ENCODE peak calls at places on chromosome 3, in five cellular contexts. O is K562, P is ELF-1, B is left ventricle myocardium inferior, T is spleen. W is an unnamed sample.

GRCh38 chr3:99131876-99132275 is 230.4 kb upstream of the DCBLD2 start:
- DNase-seq in O (no peak), B (no peak), P (no peak), T (no peak), W (no peak)

GRCh38 chr3:130760922-130761321 is 14.3 kb upstream of the PIK3R4 start:
- DNase-seq in T (no peak), P (no peak), B (no peak), O (no peak), W (no peak)

GRCh38 chr3:53554559-53555511 is 60.4 kb downstream of the CACNA1D start:
- DNase-seq in B (no peak), P (no peak), T (no peak), O (no peak), W (no peak)

GRCh38 chr3:81419196-81419595 is 342.2 kb downstream of the GBE1 start:
- DNase-seq in O (no peak), P (no peak), B (no peak), T (no peak), W (peak; percentile 20)

GRCh38 chr3:54213910-54214309 is 91.6 kb downstream of the CACNA2D3 start:
- DNase-seq in P (no peak), B (no peak), O (no peak), T (no peak), W (no peak)

GRCh38 chr3:29215948-29216347 is 64.9 kb upstream of the RBMS3 start:
- DNase-seq in O (no peak), B (no peak), P (no peak), T (no peak), W (no peak)

GRCh38 chr3:57026918-57027317 is 33.5 kb upstream of the SPATA12 start:
- DNase-seq in T (no peak), P (no peak), B (no peak), O (no peak), W (no peak)

GRCh38 chr3:52897130-52898109 is at the start of gene STIMATE:
- DNase-seq in B (peak; percentile 91), T (peak; percentile 98), O (peak; percentile 95), P (peak; percentile 86), W (peak; percentile 100)

GRCh38 chr3:150371741-150372254 is 36.3 kb upstream of the TSC22D2 start:
- DNase-seq in O (peak; percentile 25), B (no peak), T (no peak), P (peak; percentile 42), W (peak; percentile 40)

GRCh38 chr3:77248420-77248819 is 208.5 kb downstream of the ROBO2 start:
- DNase-seq in B (no peak), P (no peak), O (no peak), T (no peak), W (no peak)

GRCh38 chr3:32239638-32240550 is 1.4 kb downstream of the CMTM8 start:
- DNase-seq in P (peak; percentile 18), T (no peak), O (peak; percentile 60), B (no peak), W (peak; percentile 50)

GRCh38 chr3:171959532-171960044 is 79.8 kb upstream of the FNDC3B start:
- DNase-seq in T (no peak), P (peak; percentile 54), B (no peak), O (no peak), W (no peak)

GRCh38 chr3:25386686-25387271 is 41.3 kb upstream of the RARB start:
- DNase-seq in P (no peak), O (no peak), B (no peak), T (no peak), W (no peak)

GRCh38 chr3:50125541-50126286 is 29.4 kb upstream of the SEMA3F start:
- DNase-seq in O (no peak), B (peak; percentile 4), P (no peak), T (peak; percentile 35), W (no peak)

GRCh38 chr3:12317914-12318313 is 29.0 kb downstream of the PPARG start:
- DNase-seq in T (no peak), B (no peak), O (no peak), P (no peak), W (no peak)

GRCh38 chr3:107446706-107447105 is 69.5 kb downstream of the CCDC54 start:
- DNase-seq in T (no peak), P (no peak), O (no peak), B (no peak), W (no peak)

GRCh38 chr3:107579372-107579771 is 56.6 kb downstream of the BBX start:
- DNase-seq in O (no peak), T (no peak), P (peak; percentile 46), B (no peak), W (no peak)

GRCh38 chr3:195870442-195870841 is 37.9 kb downstream of the TNK2 start:
- DNase-seq in T (no peak), O (no peak), B (no peak), P (no peak), W (no peak)

GRCh38 chr3:5136619-5137429 is 14.7 kb downstream of the ARL8B start:
- DNase-seq in T (no peak), O (no peak), P (no peak), B (no peak), W (peak; percentile 35)

GRCh38 chr3:126104742-126105605 is 21.1 kb upstream of the SLC41A3 start:
- DNase-seq in B (no peak), O (no peak), T (peak; percentile 68), P (no peak), W (peak; percentile 3)

GRCh38 chr3:133474251-133474801 is 74.5 kb downstream of the BFSP2 start:
- DNase-seq in P (no peak), O (no peak), B (peak; percentile 72), T (no peak), W (no peak)

GRCh38 chr3:51729005-51729633 is 22.3 kb downstream of the GRM2 start:
- DNase-seq in P (no peak), O (no peak), T (no peak), B (no peak), W (no peak)

GRCh38 chr3:128488995-128489859 is 3.8 kb downstream of the GATA2 start:
- DNase-seq in T (peak; percentile 79), O (peak; percentile 54), P (peak; percentile 77), B (peak; percentile 57), W (peak; percentile 64)

GRCh38 chr3:61872077-61872706 is 310.8 kb downstream of the PTPRG start:
- DNase-seq in T (no peak), P (peak; percentile 18), B (no peak), O (no peak), W (no peak)

GRCh38 chr3:110815008-110815583 is 256.5 kb upstream of the NECTIN3 start:
- DNase-seq in T (no peak), B (no peak), O (no peak), P (no peak), W (no peak)

GRCh38 chr3:172106989-172107388 is 67.6 kb downstream of the FNDC3B start:
- DNase-seq in O (peak; percentile 24), P (no peak), T (peak; percentile 79), B (no peak), W (no peak)

GRCh38 chr3:177646749-177647148 is 449.5 kb upstream of the TBL1XR1 start:
- DNase-seq in P (no peak), O (no peak), B (no peak), T (no peak), W (no peak)

GRCh38 chr3:120602682-120603081 is 6.5 kb downstream of the NDUFB4 start:
- DNase-seq in T (no peak), B (no peak), P (no peak), O (no peak), W (no peak)

GRCh38 chr3:42129014-42129953 is 38.1 kb downstream of the TRAK1 start:
- DNase-seq in P (no peak), T (no peak), O (no peak), B (no peak), W (no peak)

GRCh38 chr3:12870942-12871341 is 29.6 kb upstream of the RPL32 start:
- DNase-seq in B (peak; percentile 36), O (no peak), T (peak; percentile 88), P (no peak), W (no peak)

GRCh38 chr3:134775831-134776230 is 19.2 kb upstream of the EPHB1 start:
- DNase-seq in P (no peak), B (no peak), O (no peak), T (no peak), W (no peak)

GRCh38 chr3:169044341-169045113 is 619.0 kb downstream of the MECOM start:
- DNase-seq in O (no peak), B (no peak), P (no peak), T (no peak), W (no peak)

GRCh38 chr3:96267577-96267976 is 546.8 kb upstream of the EPHA6 start:
- DNase-seq in B (no peak), T (no peak), P (no peak), O (no peak), W (no peak)

GRCh38 chr3:155790272-155790918 is 15.7 kb downstream of the C3orf33 start:
- DNase-seq in O (no peak), P (no peak), T (no peak), B (no peak), W (no peak)

GRCh38 chr3:194134231-194134756 is 1.7 kb upstream of the HES1 start:
- DNase-seq in O (peak; percentile 75), T (peak; percentile 90), P (no peak), B (peak; percentile 77), W (peak; percentile 54)

W was measured in iPS-NIHi11.